ENCODE peak calls at places on chromosomes 7 and 10, in seven cellular contexts. C, X, M, W, S, G and F are unnamed samples.

GRCh38 chr7:44796034-44796503 is 412 bp upstream of the PPIA start:
- DNase-seq in C (no peak), X (no peak), M (peak), W (no peak), S (no peak), G (no peak), F (no peak)

GRCh38 chr10:113620486-113620885 is 43.4 kb downstream of the NRAP start:
- DNase-seq in C (no peak), X (no peak), M (no peak), W (no peak), S (no peak), G (no peak), F (no peak)

GRCh38 chr7:73921623-73922528 is 60.9 kb downstream of the TMEM270 start:
- DNase-seq in C (no peak), X (no peak), M (no peak), W (no peak), S (no peak), G (no peak), F (no peak)

GRCh38 chr7:70678621-70679251 is 453.2 kb upstream of the GALNT17 start:
- DNase-seq in C (peak), X (no peak), M (no peak), W (no peak), S (no peak), G (no peak), F (no peak)

GRCh38 chr10:30755474-30755873 is 125.9 kb upstream of the LYZL2 start:
- DNase-seq in C (no peak), X (no peak), M (no peak), W (no peak), S (no peak), G (no peak), F (peak)

GRCh38 chr10:110013615-110014293 is 6.0 kb downstream of the ADD3 start:
- DNase-seq in C (peak), X (no peak), M (no peak), W (no peak), S (no peak), G (no peak), F (no peak)

GRCh38 chr7:3235322-3235721 is 65.7 kb upstream of the SDK1 start:
- DNase-seq in C (no peak), X (no peak), M (no peak), W (no peak), S (no peak), G (no peak), F (no peak)

GRCh38 chr10:112953760-112954159 is 3.7 kb downstream of the TCF7L2 start:
- DNase-seq in C (no peak), X (no peak), M (no peak), W (no peak), S (no peak), G (no peak), F (no peak)

GRCh38 chr7:68699090-68699711 is 899.1 kb upstream of the AUTS2 start:
- DNase-seq in C (no peak), X (no peak), M (no peak), W (no peak), S (no peak), G (no peak), F (no peak)

GRCh38 chr7:22438994-22439393 is 61.0 kb downstream of the STEAP1B start:
- DNase-seq in C (no peak), X (no peak), M (no peak), W (no peak), S (no peak), G (no peak), F (no peak)

GRCh38 chr7:140348161-140348849 is 50.0 kb downstream of the SLC37A3 start:
- DNase-seq in C (no peak), X (no peak), M (no peak), W (no peak), S (no peak), G (no peak), F (no peak)

GRCh38 chr7:128867241-128867640 is 4.6 kb downstream of the ATP6V1F start:
- DNase-seq in C (no peak), X (no peak), M (no peak), W (no peak), S (no peak), G (no peak), F (no peak)

GRCh38 chr10:49153971-49154370 is 20.1 kb upstream of the FAM170B start:
- DNase-seq in C (peak), X (no peak), M (no peak), W (no peak), S (no peak), G (no peak), F (no peak)

GRCh38 chr7:156907656-156908055 is 14.7 kb upstream of the LMBR1 start:
- DNase-seq in C (no peak), X (no peak), M (no peak), W (no peak), S (no peak), G (no peak), F (no peak)

GRCh38 chr7:100091411-100092181 is 2.8 kb downstream of the COPS6 start:
- DNase-seq in C (peak), X (no peak), M (no peak), W (no peak), S (no peak), G (peak), F (no peak)